ENCODE peak calls at places on chromosomes 6 and 20, in four cellular contexts. One of them, this sample, is unnamed.

GRCh38 chr6:83424392-83425018 is 6.3 kb downstream of the ME1 start:
- DNase-seq in CD4-positive, alpha-beta T cell: no peak
- DNase-seq in A549: no peak
- DNase-seq in GM12878: no peak
- DNase-seq in this sample: no peak

GRCh38 chr6:143037470-143037869 is 23.2 kb upstream of the AIG1 start:
- DNase-seq in CD4-positive, alpha-beta T cell: no peak
- DNase-seq in A549: no peak
- DNase-seq in GM12878: no peak
- DNase-seq in this sample: no peak

GRCh38 chr6:97501875-97502274 is 218.9 kb upstream of the MMS22L start:
- DNase-seq in CD4-positive, alpha-beta T cell: no peak
- DNase-seq in A549: no peak
- DNase-seq in GM12878: no peak
- DNase-seq in this sample: no peak

GRCh38 chr20:16694176-16694575 is 35.6 kb upstream of the SNRPB2 start:
- DNase-seq in CD4-positive, alpha-beta T cell: no peak
- DNase-seq in A549: no peak
- DNase-seq in GM12878: no peak
- DNase-seq in this sample: no peak

GRCh38 chr6:16803294-16804006 is 42.2 kb upstream of the ATXN1 start:
- DNase-seq in CD4-positive, alpha-beta T cell: no peak
- DNase-seq in A549: no peak
- DNase-seq in GM12878: no peak
- DNase-seq in this sample: peak; percentile 76

GRCh38 chr6:170208171-170208601 is 82.7 kb downstream of the DLL1 start:
- DNase-seq in CD4-positive, alpha-beta T cell: no peak
- DNase-seq in A549: no peak
- DNase-seq in GM12878: no peak
- DNase-seq in this sample: no peak

GRCh38 chr6:21003780-21004541 is 469.7 kb downstream of the CDKAL1 start:
- DNase-seq in CD4-positive, alpha-beta T cell: no peak
- DNase-seq in A549: peak; percentile 67
- DNase-seq in GM12878: peak; percentile 72
- DNase-seq in this sample: no peak

GRCh38 chr20:11814276-11814675 is 103.4 kb upstream of the BTBD3 start:
- DNase-seq in CD4-positive, alpha-beta T cell: no peak
- DNase-seq in A549: no peak
- DNase-seq in GM12878: no peak
- DNase-seq in this sample: no peak

GRCh38 chr6:125781307-125781868 is 9.4 kb upstream of the NCOA7 start:
- DNase-seq in CD4-positive, alpha-beta T cell: no peak
- DNase-seq in A549: peak; percentile 34
- DNase-seq in GM12878: no peak
- DNase-seq in this sample: peak; percentile 70

GRCh38 chr6:27791182-27791939 is 120.8 kb downstream of the OR2B2 start:
- DNase-seq in CD4-positive, alpha-beta T cell: no peak
- DNase-seq in A549: peak; percentile 86
- DNase-seq in GM12878: no peak
- DNase-seq in this sample: peak; percentile 78

GRCh38 chr6:159973951-159974350 is 5.1 kb downstream of the IGF2R start:
- DNase-seq in CD4-positive, alpha-beta T cell: no peak
- DNase-seq in A549: peak; percentile 30
- DNase-seq in GM12878: no peak
- DNase-seq in this sample: no peak

GRCh38 chr6:67362976-67363375 is 1272.1 kb upstream of the ADGRB3 start:
- DNase-seq in CD4-positive, alpha-beta T cell: no peak
- DNase-seq in A549: no peak
- DNase-seq in GM12878: no peak
- DNase-seq in this sample: no peak

GRCh38 chr6:20574355-20574754 is 40.1 kb downstream of the CDKAL1 start:
- DNase-seq in CD4-positive, alpha-beta T cell: no peak
- DNase-seq in A549: no peak
- DNase-seq in GM12878: no peak
- DNase-seq in this sample: no peak

GRCh38 chr20:3218307-3218988 is 9.2 kb downstream of the ITPA start:
- DNase-seq in CD4-positive, alpha-beta T cell: peak; percentile 75
- DNase-seq in A549: peak; percentile 63
- DNase-seq in GM12878: no peak
- DNase-seq in this sample: peak; percentile 69

GRCh38 chr6:139030211-139030530 is 1.6 kb downstream of the ABRACL start:
- DNase-seq in CD4-positive, alpha-beta T cell: no peak
- DNase-seq in A549: no peak
- DNase-seq in GM12878: no peak
- DNase-seq in this sample: no peak

GRCh38 chr20:51631011-51631950 is 88.8 kb upstream of the NFATC2 start:
- DNase-seq in CD4-positive, alpha-beta T cell: no peak
- DNase-seq in A549: peak; percentile 94
- DNase-seq in GM12878: no peak
- DNase-seq in this sample: peak; percentile 65

GRCh38 chr20:25750765-25751696 is 54.4 kb upstream of the ZNF337 start:
- DNase-seq in CD4-positive, alpha-beta T cell: peak; percentile 51
- DNase-seq in A549: peak; percentile 77
- DNase-seq in GM12878: peak; percentile 9
- DNase-seq in this sample: peak; percentile 73

GRCh38 chr6:113481910-113482309 is 375.2 kb upstream of the MARCKS start:
- DNase-seq in CD4-positive, alpha-beta T cell: no peak
- DNase-seq in A549: no peak
- DNase-seq in GM12878: no peak
- DNase-seq in this sample: no peak
- H3K27ac ChIP-seq in CD4-positive, alpha-beta T cell: no peak overlapping the region
- H3K27ac ChIP-seq in A549: no peak overlapping the region
- H3K27ac ChIP-seq in GM12878: no peak overlapping the region
- H3K27ac ChIP-seq in this sample: no peak overlapping the region

GRCh38 chr6:111872521-111873177 is 603 bp downstream of the FYN start:
- DNase-seq in CD4-positive, alpha-beta T cell: peak; percentile 56
- DNase-seq in A549: no peak
- DNase-seq in GM12878: no peak
- DNase-seq in this sample: peak; percentile 46

GRCh38 chr6:111871207-111871606 is 2.0 kb downstream of the FYN start:
- DNase-seq in CD4-positive, alpha-beta T cell: no peak
- DNase-seq in A549: no peak
- DNase-seq in GM12878: no peak
- DNase-seq in this sample: no peak

GRCh38 chr6:111870751-111871064 is 2.5 kb downstream of the FYN start:
- DNase-seq in CD4-positive, alpha-beta T cell: no peak
- DNase-seq in A549: no peak
- DNase-seq in GM12878: no peak
- DNase-seq in this sample: no peak

GRCh38 chr6:111871725-111872520 is 1.3 kb downstream of the FYN start:
- DNase-seq in CD4-positive, alpha-beta T cell: no peak
- DNase-seq in A549: no peak
- DNase-seq in GM12878: no peak
- DNase-seq in this sample: peak; percentile 40

DNA sequence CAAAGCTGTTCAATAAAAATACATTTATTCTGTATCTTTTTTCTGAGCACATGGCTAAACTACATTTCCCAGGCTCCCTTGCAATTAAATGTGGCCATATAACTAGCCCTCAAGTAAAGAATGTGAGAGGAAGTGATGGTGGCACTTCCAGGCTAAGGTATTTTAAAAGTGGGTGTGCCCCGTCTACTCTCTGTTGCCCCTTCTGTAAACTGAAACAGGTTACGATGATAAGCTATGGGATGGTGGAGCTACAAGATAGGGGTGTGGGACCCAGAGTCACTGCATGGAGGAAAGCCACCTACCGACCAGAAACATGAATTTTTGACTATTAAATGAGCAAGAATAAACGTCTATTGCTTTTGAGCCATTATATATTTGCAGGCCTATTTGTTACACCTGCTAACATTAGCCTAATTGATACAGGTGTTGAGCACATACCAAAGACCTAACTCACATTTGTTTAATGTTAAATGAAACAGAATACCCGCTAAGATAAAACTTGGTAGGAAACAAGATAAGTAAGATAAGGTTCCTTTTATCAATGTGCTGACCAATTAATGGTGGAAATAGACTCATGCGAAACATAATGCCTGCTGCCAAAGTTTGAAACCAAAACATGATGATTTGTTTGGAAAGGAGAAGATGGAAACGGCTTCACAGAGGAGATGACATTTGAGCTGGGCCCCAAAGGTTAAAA is 3.0 kb downstream of the FYN start:
- DNase-seq in CD4-positive, alpha-beta T cell: no peak
- DNase-seq in A549: no peak
- DNase-seq in GM12878: no peak
- DNase-seq in this sample: no peak
- TF ChIP-seq CTCF in CD4-positive, alpha-beta T cell: no peak
- TF ChIP-seq CTCF in A549: no peak
- TF ChIP-seq CTCF in GM12878: peak; percentile 23
- TF ChIP-seq CTCF in this sample: no peak

GRCh38 chr6:2035046-2035445 is 210.4 kb downstream of the GMDS start:
- DNase-seq in CD4-positive, alpha-beta T cell: no peak
- DNase-seq in A549: no peak
- DNase-seq in GM12878: no peak
- DNase-seq in this sample: no peak
- H3K27ac ChIP-seq in CD4-positive, alpha-beta T cell: no peak overlapping the region
- H3K27ac ChIP-seq in A549: no peak overlapping the region
- H3K27ac ChIP-seq in GM12878: no peak overlapping the region
- H3K27ac ChIP-seq in this sample: no peak overlapping the region

GRCh38 chr6:3455490-3456394 is 1.1 kb downstream of the SLC22A23 start:
- DNase-seq in CD4-positive, alpha-beta T cell: no peak
- DNase-seq in A549: peak; percentile 9
- DNase-seq in GM12878: no peak
- DNase-seq in this sample: no peak
- TF ChIP-seq CTCF in CD4-positive, alpha-beta T cell: no peak
- TF ChIP-seq CTCF in A549: no peak
- TF ChIP-seq CTCF in GM12878: no peak
- TF ChIP-seq CTCF in this sample: no peak

GRCh38 chr6:37175332-37176267 is 5.6 kb downstream of the PIM1 start:
- DNase-seq in CD4-positive, alpha-beta T cell: no peak
- DNase-seq in A549: no peak
- DNase-seq in GM12878: no peak
- DNase-seq in this sample: no peak

GRCh38 chr6:37176268-37177082 is 6.5 kb downstream of the PIM1 start:
- DNase-seq in CD4-positive, alpha-beta T cell: no peak
- DNase-seq in A549: peak; percentile 32
- DNase-seq in GM12878: no peak
- DNase-seq in this sample: no peak

GRCh38 chr6:37180075-37180474 is 10.1 kb downstream of the PIM1 start:
- DNase-seq in CD4-positive, alpha-beta T cell: no peak
- DNase-seq in A549: no peak
- DNase-seq in GM12878: no peak
- DNase-seq in this sample: no peak

GRCh38 chr6:37177083-37177949 is 7.4 kb downstream of the PIM1 start:
- DNase-seq in CD4-positive, alpha-beta T cell: no peak
- DNase-seq in A549: no peak
- DNase-seq in GM12878: no peak
- DNase-seq in this sample: no peak

GRCh38 chr6:37177950-37178517 is 8.1 kb downstream of the PIM1 start:
- DNase-seq in CD4-positive, alpha-beta T cell: no peak
- DNase-seq in A549: no peak
- DNase-seq in GM12878: no peak
- DNase-seq in this sample: no peak
- H3K27ac ChIP-seq in CD4-positive, alpha-beta T cell: no peak overlapping the region
- H3K27ac ChIP-seq in A549: no peak overlapping the region
- H3K27ac ChIP-seq in GM12878: no peak overlapping the region
- H3K27ac ChIP-seq in this sample: no peak overlapping the region

GRCh38 chr6:132832891-132833290 is 18.5 kb downstream of the RPS12 start:
- DNase-seq in CD4-positive, alpha-beta T cell: no peak
- DNase-seq in A549: no peak
- DNase-seq in GM12878: no peak
- DNase-seq in this sample: no peak

DNA sequence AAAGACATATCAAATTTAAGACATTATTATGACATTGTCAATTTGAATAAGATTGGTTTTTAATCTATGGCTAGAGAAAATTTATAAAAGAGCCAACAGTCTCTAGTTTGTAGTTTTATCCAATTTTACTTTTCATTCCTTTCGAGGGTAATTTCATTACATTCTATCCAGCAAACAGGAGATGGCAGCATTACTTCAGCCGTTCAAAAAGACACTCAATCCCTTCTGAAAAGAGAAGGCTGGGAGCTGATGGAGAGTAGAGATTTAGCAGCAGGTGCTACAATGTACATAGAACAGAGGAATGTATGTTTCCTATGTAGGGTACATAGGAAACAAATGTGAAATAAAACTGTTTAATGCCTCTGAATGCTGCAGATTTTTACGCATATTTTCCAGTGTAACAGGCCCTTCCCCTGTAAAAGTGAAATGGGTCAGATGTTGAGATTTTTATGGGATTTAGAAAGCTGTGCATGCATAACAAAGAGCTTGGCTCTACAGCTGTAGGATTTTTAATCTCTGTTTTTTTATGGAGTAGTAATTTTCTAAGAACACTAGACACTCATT is 15.9 kb downstream of the RPS12 start:
- DNase-seq in CD4-positive, alpha-beta T cell: no peak
- DNase-seq in A549: peak; percentile 35
- DNase-seq in GM12878: no peak
- DNase-seq in this sample: no peak
- TF ChIP-seq CTCF in CD4-positive, alpha-beta T cell: no peak
- TF ChIP-seq CTCF in A549: peak; percentile 65
- TF ChIP-seq CTCF in GM12878: peak; percentile 32
- TF ChIP-seq CTCF in this sample: peak; percentile 21

DNA sequence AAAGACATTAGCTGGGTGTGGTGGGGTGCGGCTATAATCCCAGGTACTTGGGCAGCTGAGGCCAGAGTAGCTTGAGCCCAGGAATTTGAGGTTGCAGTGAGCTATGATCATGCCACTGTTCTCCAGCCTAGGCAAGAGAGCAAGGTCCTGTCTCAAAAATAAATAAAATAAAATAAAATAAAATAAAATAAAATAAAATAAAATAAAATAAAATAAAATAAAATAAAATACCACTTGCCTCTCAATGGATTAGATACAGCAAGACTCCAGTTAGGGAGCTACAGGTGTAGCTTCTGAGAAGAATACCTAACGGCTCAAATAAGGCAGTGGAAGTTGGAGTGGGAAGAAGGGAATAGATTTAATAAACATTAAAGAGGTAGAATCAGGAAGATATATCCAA is 13.7 kb upstream of the PAK5 start:
- DNase-seq in CD4-positive, alpha-beta T cell: no peak
- DNase-seq in A549: no peak
- DNase-seq in GM12878: no peak
- DNase-seq in this sample: no peak
- H3K27ac ChIP-seq in CD4-positive, alpha-beta T cell: no peak overlapping the region
- H3K27ac ChIP-seq in A549: no peak overlapping the region
- H3K27ac ChIP-seq in GM12878: no peak overlapping the region
- H3K27ac ChIP-seq in this sample: no peak overlapping the region

This sample was measured in testis.